ENCODE peak calls at places on chromosomes 5 and 9, in six cellular contexts. Y is WERI-Rb-1; I is Peyer's patch; N is iPS DF 6.9; S is kidney; V is effector memory CD4-positive, alpha-beta T cell. Z is an unnamed sample.

GRCh38 chr5:115366223-115366622 is 69.8 kb upstream of the CCDC112 start:
- DNase-seq in Y (peak; percentile 65), I (no peak), N (no peak), S (no peak), V (no peak), Z (no peak)

GRCh38 chr5:16916262-16916878 is 19.7 kb downstream of the MYO10 start:
- DNase-seq in Y (no peak), I (no peak), N (no peak), S (no peak), V (no peak), Z (no peak)

GRCh38 chr9:136152543-136152866 is 33.8 kb upstream of the TMEM250 start:
- DNase-seq in Y (no peak), I (no peak), N (no peak), S (no peak), V (no peak), Z (no peak)

GRCh38 chr5:386432-387341 is 56.3 kb upstream of the EXOC3 start:
- DNase-seq in Y (no peak), I (peak; percentile 8), N (no peak), S (no peak), V (no peak), Z (no peak)

GRCh38 chr9:86829496-86830046 is 117.7 kb downstream of the GAS1 start:
- DNase-seq in Y (no peak), I (no peak), N (no peak), S (no peak), V (no peak), Z (no peak)

GRCh38 chr9:25716220-25716872 is 38.1 kb upstream of the TUSC1 start:
- DNase-seq in Y (no peak), I (no peak), N (peak; percentile 50), S (no peak), V (no peak), Z (no peak)

GRCh38 chr9:78574354-78575036 is 277.6 kb downstream of the PSAT1 start:
- DNase-seq in Y (no peak), I (no peak), N (no peak), S (no peak), V (no peak), Z (no peak)

GRCh38 chr5:81505672-81506071 is 111.7 kb upstream of the ACOT12 start:
- DNase-seq in Y (no peak), I (no peak), N (no peak), S (no peak), V (no peak), Z (no peak)

GRCh38 chr5:107257885-107258520 is 412.7 kb downstream of the EFNA5 start:
- DNase-seq in Y (no peak), I (no peak), N (no peak), S (no peak), V (no peak), Z (no peak)

GRCh38 chr9:83583151-83584014 is 39.6 kb upstream of the IDNK start:
- DNase-seq in Y (peak; percentile 57), I (peak; percentile 24), N (peak; percentile 61), S (no peak), V (no peak), Z (no peak)

GRCh38 chr5:147509710-147510651 is at the start of gene DPYSL3:
- DNase-seq in Y (peak; percentile 75), I (no peak), N (peak; percentile 39), S (peak; percentile 82), V (no peak), Z (peak; percentile 57)

GRCh38 chr5:133265720-133266575 is 214.1 kb downstream of the HSPA4 start:
- DNase-seq in Y (peak; percentile 40), I (no peak), N (no peak), S (no peak), V (no peak), Z (no peak)

GRCh38 chr5:16884595-16884994 is 51.5 kb downstream of the MYO10 start:
- DNase-seq in Y (no peak), I (no peak), N (no peak), S (no peak), V (no peak), Z (no peak)

GRCh38 chr5:149833116-149833827 is 103.2 kb downstream of the PPARGC1B start:
- DNase-seq in Y (no peak), I (no peak), N (no peak), S (no peak), V (no peak), Z (no peak)

GRCh38 chr5:95734916-95735315 is 3.8 kb downstream of the RHOBTB3 start:
- DNase-seq in Y (no peak), I (no peak), N (no peak), S (no peak), V (no peak), Z (no peak)

GRCh38 chr5:174325441-174325840 is 279.9 kb downstream of the NSG2 start:
- DNase-seq in Y (no peak), I (no peak), N (no peak), S (no peak), V (no peak), Z (no peak)

GRCh38 chr5:181020716-181021115 is 19.4 kb upstream of the BTNL9 start:
- DNase-seq in Y (no peak), I (no peak), N (no peak), S (peak; percentile 12), V (no peak), Z (no peak)

GRCh38 chr5:167633931-167634341 is 657.5 kb upstream of the WWC1 start:
- DNase-seq in Y (no peak), I (no peak), N (no peak), S (no peak), V (no peak), Z (no peak)

GRCh38 chr5:108857905-108858304 is 110.2 kb downstream of the FER start:
- DNase-seq in Y (no peak), I (no peak), N (no peak), S (no peak), V (no peak), Z (no peak)

GRCh38 chr5:107430077-107430625 is 240.6 kb downstream of the EFNA5 start:
- DNase-seq in Y (no peak), I (no peak), N (no peak), S (no peak), V (no peak), Z (no peak)

GRCh38 chr5:134600600-134600999 is 32.0 kb downstream of the SAR1B start:
- DNase-seq in Y (no peak), I (no peak), N (no peak), S (no peak), V (no peak), Z (no peak)

GRCh38 chr5:124052201-124052600 is 540.2 kb downstream of the CSNK1G3 start:
- DNase-seq in Y (peak; percentile 77), I (no peak), N (no peak), S (no peak), V (no peak), Z (no peak)

GRCh38 chr5:31445041-31445600 is 86.8 kb downstream of the DROSHA start:
- DNase-seq in Y (no peak), I (no peak), N (no peak), S (no peak), V (no peak), Z (no peak)

GRCh38 chr9:34377402-34377741 is 674 bp upstream of the MYORG start:
- DNase-seq in Y (peak; percentile 42), I (peak; percentile 22), N (no peak), S (peak; percentile 86), V (no peak), Z (no peak)

GRCh38 chr5:173010547-173011464 is 27.2 kb downstream of the ATP6V0E1 start:
- DNase-seq in Y (no peak), I (no peak), N (peak; percentile 25), S (peak; percentile 77), V (no peak), Z (peak; percentile 51)

GRCh38 chr5:24535646-24536045 is 109.1 kb downstream of the CDH10 start:
- DNase-seq in Y (no peak), I (no peak), N (no peak), S (no peak), V (no peak), Z (no peak)

GRCh38 chr9:38083858-38084555 is 15.0 kb upstream of the SHB start:
- DNase-seq in Y (no peak), I (no peak), N (no peak), S (peak; percentile 23), V (no peak), Z (no peak)

GRCh38 chr5:37792976-37793328 is 46.9 kb downstream of the GDNF start:
- DNase-seq in Y (no peak), I (no peak), N (no peak), S (no peak), V (no peak), Z (no peak)

GRCh38 chr9:761155-761792 is 80.2 kb upstream of the DMRT1 start:
- DNase-seq in Y (no peak), I (no peak), N (no peak), S (no peak), V (no peak), Z (no peak)

GRCh38 chr5:127163750-127164149 is 90.4 kb upstream of the C5orf63 start:
- DNase-seq in Y (no peak), I (no peak), N (no peak), S (no peak), V (no peak), Z (no peak)
- H3K27ac ChIP-seq in Y (no peak overlapping the region), I (no peak overlapping the region), N (no peak overlapping the region), S (no peak overlapping the region), V (no peak overlapping the region), Z (no peak overlapping the region)

DNA sequence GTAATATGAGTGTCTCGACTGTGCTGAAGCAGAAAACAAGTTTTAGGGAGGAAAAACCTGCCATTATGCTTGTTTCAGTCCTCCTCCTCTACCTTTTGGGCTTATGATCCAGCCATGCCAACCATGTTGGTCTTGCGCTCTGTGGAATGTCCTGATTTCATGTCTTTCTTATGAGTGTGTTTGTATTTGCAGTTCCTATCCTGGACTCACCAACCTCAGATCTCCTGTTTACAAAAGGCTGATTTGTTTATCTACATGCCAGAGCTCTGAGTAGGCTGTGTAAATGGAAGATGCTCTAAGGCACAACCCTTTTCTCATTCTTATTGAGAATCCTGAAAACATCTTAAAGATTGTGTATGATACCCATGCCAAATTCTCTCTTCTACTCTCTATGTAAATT is 138.6 kb downstream of the ARHGEF28 start:
- DNase-seq in Y (no peak), I (no peak), N (no peak), S (no peak), V (no peak), Z (no peak)
- H3K27ac ChIP-seq in Y (no peak overlapping the region), I (no peak overlapping the region), N (no peak overlapping the region), S (no peak overlapping the region), V (no peak overlapping the region), Z (no peak overlapping the region)

GRCh38 chr9:126860757-126861466 is 473 bp downstream of the ZBTB34 start:
- DNase-seq in Y (peak; percentile 49), I (peak; percentile 23), N (no peak), S (peak; percentile 82), V (no peak), Z (no peak)

GRCh38 chr9:126860077-126860756 is at the start of gene ZBTB34:
- DNase-seq in Y (peak; percentile 76), I (peak; percentile 72), N (no peak), S (peak; percentile 91), V (peak; percentile 58), Z (peak; percentile 83)

GRCh38 chr9:126861707-126862460 is 1.4 kb downstream of the ZBTB34 start:
- DNase-seq in Y (peak; percentile 76), I (peak; percentile 23), N (no peak), S (no peak), V (no peak), Z (no peak)

GRCh38 chr9:126864771-126865170 is 4.3 kb downstream of the ZBTB34 start:
- DNase-seq in Y (no peak), I (no peak), N (no peak), S (no peak), V (no peak), Z (no peak)

GRCh38 chr9:126862461-126862830 is 2.0 kb downstream of the ZBTB34 start:
- DNase-seq in Y (no peak), I (no peak), N (no peak), S (no peak), V (no peak), Z (peak; percentile 30)
- H3K27ac ChIP-seq in Y (peak overlapping the region; percentile 32), I (no peak overlapping the region), N (no peak overlapping the region), S (peak overlapping the region; percentile 40), V (no peak overlapping the region), Z (peak overlapping the region; percentile 8)

GRCh38 chr5:177487975-177488374 is 9.4 kb downstream of the PDLIM7 start:
- DNase-seq in Y (no peak), I (no peak), N (no peak), S (no peak), V (no peak), Z (no peak)
- H3K27ac ChIP-seq in Y (no peak overlapping the region), I (no peak overlapping the region), N (no peak overlapping the region), S (no peak overlapping the region), V (no peak overlapping the region), Z (no peak overlapping the region)

Z was measured in substantia nigra.